ENCODE peak calls at places on chromosome 21, in four cellular contexts. One of them, this sample, is unnamed.

GRCh38 chr21:38628426-38628825 is 130.1 kb upstream of the ERG start:
- DNase-seq in H9: no peak
- DNase-seq in IMR-90: no peak
- DNase-seq in mesendoderm: peak
- DNase-seq in this sample: no peak

GRCh38 chr21:38622081-38622826 is 124.0 kb upstream of the ERG start:
- DNase-seq in H9: no peak
- DNase-seq in IMR-90: no peak
- DNase-seq in mesendoderm: no peak
- DNase-seq in this sample: no peak

GRCh38 chr21:29798840-29799239 is 141.0 kb downstream of the GRIK1 start:
- DNase-seq in H9: no peak
- DNase-seq in IMR-90: no peak
- DNase-seq in mesendoderm: peak
- DNase-seq in this sample: no peak

GRCh38 chr21:26072891-26073615 is 97.5 kb downstream of the APP start:
- DNase-seq in H9: no peak
- DNase-seq in IMR-90: peak
- DNase-seq in mesendoderm: no peak
- DNase-seq in this sample: no peak

GRCh38 chr21:20997633-20998455 is at the start of gene NCAM2:
- DNase-seq in H9: peak
- DNase-seq in IMR-90: peak
- DNase-seq in mesendoderm: peak
- DNase-seq in this sample: no peak

GRCh38 chr21:41197582-41197981 is 29.6 kb downstream of the BACE2 start:
- DNase-seq in H9: no peak
- DNase-seq in IMR-90: no peak
- DNase-seq in mesendoderm: no peak
- DNase-seq in this sample: no peak

GRCh38 chr21:38780879-38781278 is 24.9 kb upstream of the ETS2 start:
- DNase-seq in H9: no peak
- DNase-seq in IMR-90: no peak
- DNase-seq in mesendoderm: no peak
- DNase-seq in this sample: no peak

GRCh38 chr21:30044447-30045064 is 104.8 kb upstream of the GRIK1 start:
- DNase-seq in H9: no peak
- DNase-seq in IMR-90: peak
- DNase-seq in mesendoderm: peak
- DNase-seq in this sample: no peak

GRCh38 chr21:31203371-31204054 is 140.5 kb downstream of the TIAM1 start:
- DNase-seq in H9: no peak
- DNase-seq in IMR-90: peak
- DNase-seq in mesendoderm: no peak
- DNase-seq in this sample: no peak

GRCh38 chr21:42081931-42082381 is 10.8 kb downstream of the UMODL1 start:
- DNase-seq in H9: no peak
- DNase-seq in IMR-90: no peak
- DNase-seq in mesendoderm: no peak
- DNase-seq in this sample: no peak

GRCh38 chr21:18384771-18385170 is 18.8 kb downstream of the TMPRSS15 start:
- DNase-seq in H9: no peak
- DNase-seq in IMR-90: no peak
- DNase-seq in mesendoderm: peak
- DNase-seq in this sample: no peak

GRCh38 chr21:41460578-41461527 is 34.8 kb downstream of the MX1 start:
- DNase-seq in H9: peak
- DNase-seq in IMR-90: peak
- DNase-seq in mesendoderm: peak
- DNase-seq in this sample: peak

GRCh38 chr21:40819262-40819661 is 27.7 kb downstream of the DSCAM start:
- DNase-seq in H9: no peak
- DNase-seq in IMR-90: no peak
- DNase-seq in mesendoderm: no peak
- DNase-seq in this sample: no peak

GRCh38 chr21:38993561-38993960 is 187.8 kb downstream of the ETS2 start:
- DNase-seq in H9: no peak
- DNase-seq in IMR-90: peak
- DNase-seq in mesendoderm: no peak
- DNase-seq in this sample: no peak

GRCh38 chr21:25402134-25402957 is 204.9 kb downstream of the MRPL39 start:
- DNase-seq in H9: no peak
- DNase-seq in IMR-90: no peak
- DNase-seq in mesendoderm: no peak
- DNase-seq in this sample: no peak

GRCh38 chr21:41342035-41342434 is 19.8 kb upstream of the MX2 start:
- DNase-seq in H9: no peak
- DNase-seq in IMR-90: no peak
- DNase-seq in mesendoderm: no peak
- DNase-seq in this sample: no peak

GRCh38 chr21:33940846-33941245 is 25.2 kb upstream of the ATP5PO start:
- DNase-seq in H9: no peak
- DNase-seq in IMR-90: peak
- DNase-seq in mesendoderm: no peak
- DNase-seq in this sample: no peak

GRCh38 chr21:37717534-37717933 is 198.7 kb downstream of the KCNJ6 start:
- DNase-seq in H9: no peak
- DNase-seq in IMR-90: no peak
- DNase-seq in mesendoderm: no peak
- DNase-seq in this sample: no peak

GRCh38 chr21:33539612-33540011 is 2.3 kb downstream of the GART start:
- DNase-seq in H9: no peak
- DNase-seq in IMR-90: peak
- DNase-seq in mesendoderm: no peak
- DNase-seq in this sample: no peak

GRCh38 chr21:37208056-37208705 is 59.0 kb downstream of the VPS26C start:
- DNase-seq in H9: no peak
- DNase-seq in IMR-90: no peak
- DNase-seq in mesendoderm: no peak
- DNase-seq in this sample: no peak

GRCh38 chr21:29496337-29496736 is 197.6 kb downstream of the BACH1 start:
- DNase-seq in H9: no peak
- DNase-seq in IMR-90: no peak
- DNase-seq in mesendoderm: no peak
- DNase-seq in this sample: no peak

GRCh38 chr21:46461909-46462308 is 3.2 kb downstream of the DIP2A start:
- DNase-seq in H9: no peak
- DNase-seq in IMR-90: no peak
- DNase-seq in mesendoderm: peak
- DNase-seq in this sample: no peak

GRCh38 chr21:34994646-34995631 is 54.2 kb downstream of the RUNX1 start:
- DNase-seq in H9: no peak
- DNase-seq in IMR-90: no peak
- DNase-seq in mesendoderm: no peak
- DNase-seq in this sample: no peak

GRCh38 chr21:38300180-38300579 is 43.4 kb downstream of the KCNJ15 start:
- DNase-seq in H9: no peak
- DNase-seq in IMR-90: no peak
- DNase-seq in mesendoderm: no peak
- DNase-seq in this sample: no peak

GRCh38 chr21:38916214-38916964 is 110.7 kb downstream of the ETS2 start:
- DNase-seq in H9: no peak
- DNase-seq in IMR-90: no peak
- DNase-seq in mesendoderm: peak
- DNase-seq in this sample: no peak

GRCh38 chr21:21612446-21612845 is 614.2 kb downstream of the NCAM2 start:
- DNase-seq in H9: peak
- DNase-seq in IMR-90: peak
- DNase-seq in mesendoderm: peak
- DNase-seq in this sample: no peak

GRCh38 chr21:44405091-44405947 is 50.0 kb upstream of the LRRC3 start:
- DNase-seq in H9: peak
- DNase-seq in IMR-90: no peak
- DNase-seq in mesendoderm: no peak
- DNase-seq in this sample: no peak
- H4K5ac ChIP-seq in H9: no peak
- H4K5ac ChIP-seq in IMR-90: no peak
- H4K5ac ChIP-seq in mesendoderm: no peak
- H4K5ac ChIP-seq in this sample: no peak

DNA sequence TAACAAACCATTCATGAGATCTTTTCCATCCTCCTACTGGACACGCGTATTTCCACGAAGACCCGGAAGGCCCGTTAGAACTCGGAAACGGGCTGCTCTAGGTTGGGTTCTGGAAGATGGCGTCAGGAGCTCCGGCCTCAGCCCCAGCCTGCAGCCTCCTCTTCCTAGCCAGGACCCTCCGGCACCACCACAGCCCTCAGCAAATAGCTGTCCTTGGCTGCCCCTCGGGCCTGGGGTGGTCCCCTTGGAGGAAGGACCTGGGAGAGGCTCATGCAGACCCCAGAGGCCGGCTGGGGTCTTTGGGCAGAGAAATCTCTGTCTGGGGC is 36.2 kb downstream of the RRP1 start:
- DNase-seq in H9: no peak
- DNase-seq in IMR-90: no peak
- DNase-seq in mesendoderm: no peak
- DNase-seq in this sample: no peak
- H4K5ac ChIP-seq in H9: no peak
- H4K5ac ChIP-seq in IMR-90: no peak
- H4K5ac ChIP-seq in mesendoderm: no peak
- H4K5ac ChIP-seq in this sample: no peak

DNA sequence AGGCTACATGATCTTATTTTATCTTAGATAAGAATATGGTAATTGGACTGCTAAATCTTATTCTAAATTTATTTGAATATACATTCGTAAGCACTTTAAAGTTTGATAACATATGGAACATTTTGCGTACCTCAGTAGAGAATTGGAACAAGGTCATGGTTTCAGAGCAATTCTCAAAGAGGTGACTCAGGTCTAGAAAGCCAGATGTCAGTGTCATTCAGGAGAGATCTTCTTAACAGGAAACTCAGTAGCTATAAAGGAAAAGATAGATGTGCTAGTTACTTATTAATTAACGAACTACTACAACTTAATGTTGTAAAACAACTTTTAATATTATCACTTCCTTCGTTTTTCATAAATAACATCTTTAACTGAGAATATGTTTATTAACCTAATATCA is 142.5 kb downstream of the USP25 start:
- DNase-seq in H9: no peak
- DNase-seq in IMR-90: no peak
- DNase-seq in mesendoderm: no peak
- DNase-seq in this sample: no peak
- H4K5ac ChIP-seq in H9: no peak
- H4K5ac ChIP-seq in IMR-90: no peak
- H4K5ac ChIP-seq in mesendoderm: no peak
- H4K5ac ChIP-seq in this sample: no peak

GRCh38 chr21:36103434-36103833 is 31.4 kb upstream of the CBR3 start:
- DNase-seq in H9: no peak
- DNase-seq in IMR-90: no peak
- DNase-seq in mesendoderm: peak
- DNase-seq in this sample: no peak

GRCh38 chr21:36096398-36097290 is 26.8 kb downstream of the CBR1 start:
- DNase-seq in H9: peak
- DNase-seq in IMR-90: no peak
- DNase-seq in mesendoderm: peak
- DNase-seq in this sample: peak

GRCh38 chr21:36100971-36101641 is 31.3 kb downstream of the CBR1 start:
- DNase-seq in H9: no peak
- DNase-seq in IMR-90: no peak
- DNase-seq in mesendoderm: no peak
- DNase-seq in this sample: no peak

GRCh38 chr21:36097427-36098230 is 27.8 kb downstream of the CBR1 start:
- DNase-seq in H9: no peak
- DNase-seq in IMR-90: no peak
- DNase-seq in mesendoderm: no peak
- DNase-seq in this sample: no peak

DNA sequence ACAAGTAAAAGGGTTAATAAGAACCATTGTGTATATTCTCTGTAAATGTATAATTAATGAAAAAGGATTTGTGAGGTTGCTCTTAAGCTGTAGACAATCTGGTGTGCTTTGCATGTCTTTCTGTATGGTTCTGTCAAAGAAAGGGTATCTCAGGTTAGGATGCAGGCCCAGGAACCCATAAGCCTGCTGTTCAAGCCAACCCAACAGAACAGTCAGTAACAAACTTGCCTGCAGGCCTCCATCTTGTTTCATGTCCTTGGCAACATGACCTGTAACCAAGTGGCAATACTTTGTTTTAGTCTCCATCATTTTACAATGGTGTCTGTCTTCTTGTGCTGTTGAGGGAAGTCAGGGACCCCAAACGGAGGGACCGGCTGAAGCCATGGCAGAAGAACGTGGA is 29.2 kb downstream of the CBR1 start:
- DNase-seq in H9: no peak
- DNase-seq in IMR-90: no peak
- DNase-seq in mesendoderm: no peak
- DNase-seq in this sample: no peak
- H4K5ac ChIP-seq in H9: no peak
- H4K5ac ChIP-seq in IMR-90: no peak
- H4K5ac ChIP-seq in mesendoderm: no peak
- H4K5ac ChIP-seq in this sample: no peak

GRCh38 chr21:44890961-44891541 is 17.6 kb upstream of the PTTG1IP start:
- DNase-seq in H9: no peak
- DNase-seq in IMR-90: no peak
- DNase-seq in mesendoderm: no peak
- DNase-seq in this sample: no peak
- H4K5ac ChIP-seq in H9: no peak
- H4K5ac ChIP-seq in IMR-90: no peak
- H4K5ac ChIP-seq in mesendoderm: no peak
- H4K5ac ChIP-seq in this sample: no peak

This sample was measured in H1.